ENCODE peak calls at places on chromosomes 16 and 17, in five cellular contexts. V is transverse colon, W is A673, B is K562, H is breast epithelium. P is an unnamed sample.

GRCh38 chr17:71409712-71410111 is 711.1 kb upstream of the SOX9 start:
- DNase-seq in B (no peak), H (no peak), V (no peak), W (no peak), P (no peak)

GRCh38 chr17:46044286-46044928 is 45.4 kb downstream of the STH start:
- DNase-seq in H (no peak), V (peak), W (peak), B (peak), P (peak)

GRCh38 chr16:55444754-55445485 is 34.1 kb upstream of the MMP2 start:
- DNase-seq in W (no peak), V (peak), B (no peak), H (no peak), P (no peak)

GRCh38 chr16:66751135-66751991 is at the start of gene DYNC1LI2:
- DNase-seq in V (peak), W (peak), H (peak), B (peak), P (peak)

GRCh38 chr16:63361032-63361624 is 1324.9 kb upstream of the CDH8 start:
- DNase-seq in B (peak), V (no peak), H (no peak), W (peak), P (no peak)

GRCh38 chr16:2364638-2365210 is 24.2 kb upstream of the ABCA3 start:
- DNase-seq in W (peak), B (peak), H (no peak), V (no peak), P (no peak)

GRCh38 chr17:68972119-68972704 is 17.0 kb upstream of the ABCA8 start:
- DNase-seq in W (peak), H (no peak), V (no peak), B (no peak), P (no peak)

GRCh38 chr17:41710472-41711090 is 1.6 kb upstream of the GAST start:
- DNase-seq in H (no peak), B (no peak), W (peak), V (no peak), P (no peak)

GRCh38 chr17:2111691-2112090 is 56.8 kb downstream of the HIC1 start:
- DNase-seq in B (no peak), H (no peak), V (no peak), W (no peak), P (peak)

GRCh38 chr16:57837305-57838125 is 35.2 kb upstream of the KIFC3 start:
- DNase-seq in B (no peak), H (no peak), V (no peak), W (no peak), P (no peak)

GRCh38 chr17:59901604-59902003 is 8.7 kb downstream of the RPS6KB1 start:
- DNase-seq in W (no peak), V (no peak), B (no peak), H (no peak), P (no peak)

GRCh38 chr17:77375917-77376651 is 235.3 kb downstream of the SEC14L1 start:
- DNase-seq in W (no peak), V (peak), H (no peak), B (no peak), P (no peak)

GRCh38 chr17:77378318-77379064 is 237.7 kb downstream of the SEC14L1 start:
- DNase-seq in H (no peak), V (no peak), B (no peak), W (no peak), P (no peak)

GRCh38 chr17:77376795-77377751 is 236.3 kb downstream of the SEC14L1 start:
- DNase-seq in W (no peak), B (no peak), H (no peak), V (no peak), P (peak)

GRCh38 chr17:77379065-77379428 is 238.3 kb downstream of the SEC14L1 start:
- DNase-seq in W (no peak), V (no peak), H (no peak), B (no peak), P (no peak)

GRCh38 chr17:77377836-77378235 is 237.1 kb downstream of the SEC14L1 start:
- DNase-seq in V (no peak), W (no peak), H (no peak), B (no peak), P (no peak)
- H3K27ac ChIP-seq in V (peak), W (peak), H (peak), B (no peak), P (peak)

DNA sequence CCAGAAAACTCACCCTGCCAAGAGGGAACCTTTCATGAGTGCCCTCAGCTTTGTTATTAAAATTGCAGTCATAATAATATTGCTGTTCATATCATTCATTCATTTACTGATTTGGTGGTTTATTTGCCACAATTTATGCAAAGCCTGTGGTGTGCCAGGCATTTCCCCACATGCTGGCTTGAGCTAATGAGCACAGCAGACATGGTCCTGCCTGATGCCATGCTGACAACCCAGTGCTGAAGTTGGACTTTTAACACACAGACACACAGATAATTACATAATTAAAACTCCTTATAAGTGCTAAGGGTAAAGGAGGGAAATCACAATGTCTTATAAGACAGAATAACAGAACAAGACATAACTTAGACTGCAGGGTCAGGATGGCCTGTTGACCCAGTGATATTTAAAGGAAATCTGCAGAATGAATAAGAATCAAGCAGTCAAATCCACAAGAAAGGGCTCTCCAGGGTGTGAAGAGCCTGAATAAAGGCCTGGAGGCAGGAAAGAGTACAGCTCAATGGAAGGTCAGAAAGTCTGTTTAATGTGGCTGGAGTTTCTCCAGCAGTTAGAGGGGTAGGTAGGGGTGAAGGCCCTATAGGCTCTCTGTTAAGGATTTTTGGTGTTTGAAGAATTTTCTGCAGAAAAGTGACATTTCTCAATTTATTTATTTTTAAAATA is 196.9 kb upstream of the CDH11 start:
- DNase-seq in H (no peak), W (peak), V (no peak), B (no peak), P (no peak)
- H3K27ac ChIP-seq in H (no peak), W (no peak), V (no peak), B (no peak), P (no peak)

DNA sequence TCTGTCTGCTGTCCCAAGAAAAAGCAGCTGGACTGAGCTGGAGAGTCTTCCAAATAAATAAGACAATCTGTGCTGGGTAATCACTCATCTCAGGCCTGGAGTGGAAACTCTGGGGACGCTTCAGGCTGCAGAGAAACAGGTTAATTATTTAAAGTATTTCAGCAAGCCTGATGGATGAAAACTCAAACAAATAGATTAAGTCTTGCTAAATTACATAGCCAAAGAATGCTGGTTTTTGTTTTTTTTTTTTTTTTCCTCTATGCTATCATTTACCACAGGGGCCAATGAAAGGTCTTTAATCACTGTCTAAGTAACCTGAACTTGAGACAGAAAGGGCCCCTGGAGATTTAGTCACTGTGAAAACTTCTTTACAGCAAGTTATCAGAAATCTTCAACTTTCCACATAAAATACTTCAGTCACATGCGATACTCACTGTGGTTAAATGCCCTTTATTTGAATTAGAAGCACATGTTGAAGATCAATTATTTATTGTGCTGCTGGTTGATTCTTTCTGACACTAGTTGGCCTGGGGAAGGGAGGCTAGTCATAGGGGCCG is 30.9 kb upstream of the KCNJ2 start:
- DNase-seq in V (no peak), H (no peak), B (no peak), W (no peak), P (no peak)
- H3K27ac ChIP-seq in V (peak), H (peak), B (no peak), W (no peak), P (peak)

GRCh38 chr17:50174444-50174843 is 8.6 kb downstream of the SGCA start:
- DNase-seq in H (no peak), B (no peak), V (no peak), W (no peak), P (no peak)
- H3K27ac ChIP-seq in H (no peak), B (no peak), V (peak), W (no peak), P (no peak)